ENCODE peak calls at places on chromosome 19, in four cellular contexts. J is activated naive CD8-positive, alpha-beta T cell treated with anti-CD3 and anti-CD28 coated beads, Interleukin-2, amount 10 ng/mL, durations not matched to agents 7 days and 5 days; I is omental fat pad; L is fibroblast of the conjunctiva. S is an unnamed sample.

GRCh38 chr19:31825134-31826094 is 476.2 kb upstream of the TSHZ3 start:
- DNase-seq in J (no peak), I (no peak), L (no peak), S (no peak)

GRCh38 chr19:35395762-35396199 is 24.9 kb downstream of the GPR42 start:
- DNase-seq in J (no peak), I (no peak), L (no peak), S (no peak)

GRCh38 chr19:29389495-29389894 is 136.3 kb upstream of the VSTM2B start:
- DNase-seq in J (no peak), I (no peak), L (no peak), S (no peak)

GRCh38 chr19:55685776-55686175 is 10.8 kb downstream of the EPN1 start:
- DNase-seq in J (no peak), I (no peak), L (no peak), S (no peak)

GRCh38 chr19:3105641-3106508 is 11.7 kb downstream of the GNA11 start:
- DNase-seq in J (no peak), I (no peak), L (no peak), S (no peak)

GRCh38 chr19:56839665-56840451 is 668 bp downstream of the PEG3 start:
- DNase-seq in J (peak), I (peak), L (peak), S (no peak)

GRCh38 chr19:30879225-30879624 is 470.0 kb downstream of the TSHZ3 start:
- DNase-seq in J (no peak), I (no peak), L (no peak), S (no peak)

GRCh38 chr19:32824906-32825608 is 44.5 kb downstream of the SLC7A9 start:
- DNase-seq in J (no peak), I (no peak), L (no peak), S (no peak)

GRCh38 chr19:34261335-34262109 is 7.2 kb downstream of the GARRE1 start:
- DNase-seq in J (no peak), I (no peak), L (no peak), S (no peak)

GRCh38 chr19:43784981-43785808 is 4.4 kb upstream of the KCNN4 start:
- DNase-seq in J (peak), I (no peak), L (peak), S (peak)

GRCh38 chr19:54653181-54653809 is 9.5 kb upstream of the LILRB4 start:
- DNase-seq in J (no peak), I (no peak), L (peak), S (no peak)